ENCODE peak calls at places on chromosomes 12 and 14, in ten cellular contexts. V, Z, I, M, T, D, N, Q, A and R are unnamed samples.

GRCh38 chr14:97824218-97824617 is 1027.0 kb downstream of the VRK1 start:
- DNase-seq in M (no peak), N (no peak), Z (no peak), I (no peak), T (no peak), D (no peak), Q (no peak), V (no peak), A (no peak), R (no peak)

GRCh38 chr12:90290980-90291975 is 582.6 kb upstream of the ATP2B1 start:
- DNase-seq in M (no peak), Q (no peak), Z (no peak), D (no peak), T (no peak), A (no peak), V (no peak), N (no peak), I (no peak), R (peak; percentile 72)

GRCh38 chr14:97113339-97113738 is 316.2 kb downstream of the VRK1 start:
- DNase-seq in T (no peak), Z (no peak), N (no peak), D (no peak), A (no peak), V (no peak), I (no peak), Q (no peak), M (no peak), R (no peak)

GRCh38 chr14:26597136-26598080 is at the start of gene NOVA1:
- DNase-seq in Z (peak; percentile 13), D (peak; percentile 65), I (peak; percentile 67), Q (peak; percentile 68), V (peak; percentile 72), T (no peak), A (no peak), N (no peak), M (no peak), R (peak; percentile 69)

GRCh38 chr12:112381421-112381897 is 772 bp downstream of the HECTD4 start:
- DNase-seq in V (no peak), Q (no peak), I (no peak), M (peak; percentile 20), N (no peak), Z (peak; percentile 50), A (peak; percentile 27), T (no peak), D (peak; percentile 66), R (no peak)

GRCh38 chr12:128801879-128802391 is 21.8 kb downstream of the SLC15A4 start:
- DNase-seq in I (peak; percentile 67), T (no peak), V (peak; percentile 14), M (no peak), A (no peak), Z (no peak), D (no peak), N (no peak), Q (no peak), R (no peak)

GRCh38 chr12:124764451-124764850 is 99.2 kb downstream of the SCARB1 start:
- DNase-seq in N (no peak), T (peak; percentile 35), A (no peak), V (no peak), Q (no peak), Z (peak; percentile 52), M (no peak), I (no peak), D (no peak), R (peak; percentile 73)

GRCh38 chr12:132429932-132430643 is 59.9 kb upstream of the FBRSL1 start:
- DNase-seq in N (no peak), Q (no peak), A (peak; percentile 63), Z (peak; percentile 86), M (peak; percentile 50), V (no peak), D (no peak), I (peak; percentile 95), T (peak; percentile 78), R (peak; percentile 71)

GRCh38 chr14:81147140-81147897 is 73.4 kb downstream of the GTF2A1 start:
- DNase-seq in T (no peak), N (no peak), D (no peak), V (no peak), Q (no peak), I (no peak), Z (no peak), M (no peak), A (no peak), R (no peak)

GRCh38 chr14:81143793-81144192 is 77.0 kb downstream of the GTF2A1 start:
- DNase-seq in Z (no peak), N (no peak), A (no peak), Q (no peak), I (no peak), M (no peak), V (no peak), T (no peak), D (no peak), R (no peak)

GRCh38 chr14:81148635-81149034 is 72.1 kb downstream of the GTF2A1 start:
- DNase-seq in V (no peak), I (no peak), N (no peak), Q (no peak), M (no peak), D (no peak), T (no peak), A (no peak), Z (no peak), R (no peak)

DNA sequence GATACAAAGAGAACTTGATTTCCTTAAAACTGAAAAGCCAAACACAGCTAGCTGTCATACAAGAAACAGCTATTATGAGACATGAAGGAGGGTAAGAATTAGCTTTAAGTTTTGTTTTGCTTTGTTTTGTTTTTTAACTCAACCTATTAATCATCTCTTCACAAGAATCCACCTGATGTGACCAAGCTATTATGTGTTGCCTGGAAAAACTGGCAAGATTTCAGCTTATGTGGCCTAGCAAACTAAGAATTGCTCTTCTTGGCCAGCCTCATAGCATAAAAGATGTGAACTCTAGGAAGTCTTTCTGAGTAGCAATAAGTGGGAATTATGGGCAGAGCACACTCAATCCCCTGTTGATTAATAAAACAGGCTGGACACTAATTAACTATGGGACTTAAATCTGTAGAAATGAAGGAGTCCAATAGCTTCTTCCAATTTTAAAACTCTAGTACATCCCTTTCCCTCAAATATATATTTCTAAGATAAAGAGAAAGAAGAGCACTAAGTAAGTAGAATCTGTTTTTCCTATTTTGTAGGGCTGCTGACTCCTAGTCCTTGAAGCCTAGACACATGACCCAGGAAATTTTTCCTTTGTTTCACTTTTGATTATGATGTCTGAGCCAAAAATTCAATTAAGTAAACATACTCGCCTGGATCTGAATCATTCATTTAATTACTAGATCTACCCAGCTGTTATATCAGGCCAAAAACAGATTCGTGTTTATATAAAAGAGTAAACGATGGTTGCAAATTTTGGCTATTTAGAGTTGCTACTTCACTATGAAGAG is 75.8 kb downstream of the GTF2A1 start:
- DNase-seq in D (no peak), A (no peak), Q (no peak), M (no peak), Z (no peak), T (no peak), V (no peak), N (no peak), I (no peak), R (no peak)
- TF ChIP-seq POLR2AphosphoS5 in D (no peak), A (no peak), Q (no peak), M (no peak), Z (no peak), T (no peak), V (no peak), N (no peak), I (no peak), R (no peak)

GRCh38 chr12:49636979-49637378 is 13.6 kb downstream of the PRPF40B start:
- DNase-seq in I (no peak), Q (peak; percentile 87), T (peak; percentile 71), M (peak; percentile 32), V (peak; percentile 82), D (peak; percentile 55), A (peak; percentile 52), Z (peak; percentile 52), N (peak; percentile 58), R (peak; percentile 84)
- TF ChIP-seq POLR2AphosphoS5 in I (no peak), Q (no peak), T (no peak), M (peak; percentile 49), V (peak; percentile 5), D (no peak), A (peak; percentile 42), Z (no peak), N (no peak), R (no peak)

DNA sequence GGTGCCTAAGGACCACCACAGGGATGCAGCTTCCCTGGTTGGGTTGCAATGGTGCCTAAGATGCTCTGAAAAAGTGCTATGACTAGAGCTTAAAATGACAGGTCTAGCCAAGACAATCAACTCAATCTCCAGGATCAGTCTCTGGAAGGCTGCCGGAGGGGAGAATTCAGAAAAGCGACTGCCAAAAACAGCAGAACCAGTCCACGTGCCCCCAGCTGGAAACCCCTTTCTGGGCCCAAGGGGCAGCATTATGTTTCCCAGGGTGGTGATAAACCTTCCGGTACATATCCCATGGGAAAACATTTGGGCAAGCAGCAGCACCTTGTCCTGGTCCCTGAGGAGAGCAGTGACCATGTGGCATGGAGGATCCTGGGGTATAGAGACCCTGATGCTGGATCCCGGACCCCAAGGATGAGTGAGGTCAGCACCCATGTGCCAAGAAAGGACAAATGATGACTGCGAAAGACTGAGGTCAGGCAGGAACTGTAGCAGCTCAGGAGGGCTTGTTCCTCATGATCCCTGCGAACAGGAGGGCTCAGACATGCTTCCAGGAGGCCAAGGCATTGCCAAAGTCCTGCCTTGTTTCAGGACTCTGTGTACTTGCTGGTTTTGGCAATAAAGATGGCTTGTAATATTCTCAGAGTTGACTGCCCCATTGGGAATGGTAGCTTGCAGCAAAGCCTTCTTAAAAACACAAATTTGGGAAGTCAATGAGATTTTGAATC is 49.9 kb upstream of the LTBP2 start:
- DNase-seq in A (no peak), Z (no peak), N (no peak), T (no peak), V (peak; percentile 85), M (no peak), Q (no peak), D (no peak), I (no peak), R (no peak)
- TF ChIP-seq POLR2AphosphoS5 in A (no peak), Z (no peak), N (no peak), T (no peak), V (peak; percentile 30), M (peak; percentile 42), Q (no peak), D (peak; percentile 21), I (no peak), R (no peak)

GRCh38 chr14:89625988-89626806 is 209.2 kb upstream of the FOXN3 start:
- DNase-seq in Z (no peak), A (no peak), M (no peak), I (no peak), T (no peak), D (no peak), Q (no peak), N (no peak), V (no peak), R (no peak)

GRCh38 chr14:89625208-89625987 is 208.4 kb upstream of the FOXN3 start:
- DNase-seq in Z (no peak), M (no peak), I (no peak), D (no peak), T (no peak), Q (peak; percentile 54), N (no peak), A (no peak), V (peak; percentile 74), R (no peak)

GRCh38 chr14:89629383-89629782 is 212.3 kb upstream of the FOXN3 start:
- DNase-seq in A (no peak), Z (no peak), T (no peak), N (no peak), Q (no peak), I (no peak), M (no peak), V (no peak), D (no peak), R (peak; percentile 12)

GRCh38 chr14:89630096-89630829 is 213.2 kb upstream of the FOXN3 start:
- DNase-seq in M (no peak), N (no peak), I (no peak), A (no peak), V (no peak), D (no peak), T (no peak), Z (no peak), Q (no peak), R (no peak)

DNA sequence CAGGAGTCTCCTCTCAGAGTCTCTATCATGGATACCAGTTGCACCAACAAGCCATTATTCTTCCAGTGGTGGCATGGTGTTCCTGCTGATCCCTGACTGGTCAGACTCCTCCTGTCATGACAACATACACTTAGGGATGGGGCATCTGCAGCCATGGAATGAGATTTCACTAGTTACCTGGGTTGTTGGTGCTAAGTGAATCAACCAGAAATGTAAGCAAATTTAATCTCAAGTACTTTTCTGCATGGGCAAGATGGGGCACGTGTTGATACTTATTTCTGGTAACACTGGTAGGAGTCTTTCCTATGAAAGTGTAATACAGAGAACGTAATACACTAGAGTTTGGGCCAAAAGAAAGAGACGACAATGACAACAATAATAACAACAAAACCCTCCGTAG is 211.5 kb upstream of the FOXN3 start:
- DNase-seq in T (no peak), I (no peak), Q (no peak), M (no peak), A (no peak), D (no peak), V (no peak), N (no peak), Z (no peak), R (no peak)
- TF ChIP-seq POLR2AphosphoS5 in T (no peak), I (no peak), Q (no peak), M (no peak), A (no peak), D (no peak), V (no peak), N (no peak), Z (no peak), R (no peak)